ENCODE peak calls at places on chromosome 19, in six cellular contexts. W is IMR-90, A is GM23248, Q is NT2/D1, N is K562, Z is mesendoderm. I is an unnamed sample.
A peak's percentile ranks its signal among the peaks of the same experiment; 100 is the strongest.

GRCh38 chr19:49739098-49739497 is 24.0 kb downstream of the TSKS start:
- DNase-seq in N (no peak), W (no peak), Q (no peak), A (no peak), Z (no peak), I (no peak)

GRCh38 chr19:3057275-3057714 is 5.0 kb downstream of the TLE5 start:
- DNase-seq in N (no peak), Q (no peak), Z (peak; percentile 51), A (peak; percentile 58), W (no peak), I (no peak)

GRCh38 chr19:49097453-49098288 is 12.4 kb downstream of the SNRNP70 start:
- DNase-seq in Z (peak; percentile 90), A (peak; percentile 79), W (peak; percentile 72), N (peak; percentile 86), Q (no peak), I (peak; percentile 87)

GRCh38 chr19:54668353-54668752 is 5.6 kb downstream of the LILRB4 start:
- DNase-seq in N (no peak), A (no peak), Q (no peak), Z (no peak), W (no peak), I (no peak)

GRCh38 chr19:10797078-10797477 is 38.9 kb downstream of the TMED1 start:
- DNase-seq in Q (no peak), Z (no peak), A (no peak), N (no peak), W (no peak), I (no peak)

GRCh38 chr19:45451181-45451849 is 16.5 kb upstream of the FOSB start:
- DNase-seq in W (peak; percentile 88), A (peak; percentile 89), Q (no peak), N (no peak), Z (peak; percentile 59), I (peak; percentile 50)

GRCh38 chr19:19471682-19472081 is 43.7 kb downstream of the TSSK6 start:
- DNase-seq in Z (no peak), N (no peak), A (no peak), Q (no peak), W (no peak), I (no peak)

GRCh38 chr19:10929402-10929794 is 787 bp downstream of the TIMM29 start:
- DNase-seq in A (peak; percentile 25), Q (no peak), Z (peak; percentile 43), N (peak; percentile 29), W (no peak), I (no peak)

GRCh38 chr19:28701491-28701890 is 511.5 kb downstream of the UQCRFS1 start:
- DNase-seq in A (peak; percentile 45), Z (no peak), Q (no peak), N (no peak), W (no peak), I (peak; percentile 61)

GRCh38 chr19:51407631-51408131 is 9.8 kb downstream of the SIGLEC10 start:
- DNase-seq in Z (peak; percentile 79), W (peak; percentile 17), A (peak; percentile 30), N (peak; percentile 81), Q (no peak), I (peak; percentile 11)

GRCh38 chr19:45847661-45848060 is 15.3 kb downstream of the SYMPK start:
- DNase-seq in Z (no peak), A (no peak), Q (no peak), N (no peak), W (no peak), I (no peak)

GRCh38 chr19:8373867-8374813 is 10.2 kb downstream of the ANGPTL4 start:
- DNase-seq in W (no peak), A (no peak), Q (no peak), Z (no peak), N (peak; percentile 70), I (no peak)

GRCh38 chr19:658916-659839 is 3.8 kb downstream of the RNF126 start:
- DNase-seq in W (no peak), Q (no peak), N (no peak), Z (no peak), A (peak; percentile 98), I (no peak)
- H3K9ac ChIP-seq in W (no peak overlapping the region), Q (peak overlapping the region; percentile 64), N (no peak overlapping the region), Z (no peak overlapping the region), A (peak overlapping the region; percentile 96), I (no peak overlapping the region)

DNA sequence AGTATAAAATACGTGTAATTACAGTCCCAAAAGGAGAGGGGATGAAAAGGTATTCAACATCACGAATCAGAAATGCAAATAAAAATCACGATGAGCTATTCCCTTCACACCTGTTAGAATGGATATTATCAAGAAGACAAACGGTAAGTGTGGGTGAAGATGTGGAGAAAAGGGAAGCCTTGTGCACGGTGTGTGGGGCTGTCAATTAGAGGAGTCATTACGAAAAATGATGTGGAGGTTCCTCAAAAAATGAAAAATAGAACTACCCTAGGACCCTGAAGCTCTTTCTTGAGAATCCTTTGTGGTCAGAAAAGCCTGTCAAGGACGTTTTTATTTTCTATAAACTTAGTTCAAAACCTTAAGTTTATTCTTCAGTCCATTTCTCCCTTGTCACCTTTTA is 19.4 kb downstream of the NLRP11 start:
- DNase-seq in Q (no peak), A (no peak), Z (no peak), N (no peak), W (no peak), I (no peak)
- H3K4me1 ChIP-seq in Q (no peaks in the 10 kb centered on the region), A (no peaks in the 10 kb centered on the region), Z (no peaks in the 10 kb centered on the region), N (no peaks in the 10 kb centered on the region), W (no peaks in the 10 kb centered on the region), I (no peaks in the 10 kb centered on the region)

GRCh38 chr19:42282810-42283247 is 13.8 kb downstream of the CIC start:
- DNase-seq in A (no peak), N (peak; percentile 32), W (no peak), Z (no peak), Q (no peak), I (no peak)

GRCh38 chr19:42282036-42282762 is 13.1 kb downstream of the CIC start:
- DNase-seq in A (peak; percentile 74), Z (no peak), N (peak; percentile 42), Q (no peak), W (peak; percentile 34), I (peak; percentile 72)

GRCh38 chr19:42279902-42280760 is 11.1 kb downstream of the CIC start:
- DNase-seq in A (peak; percentile 96), Z (peak; percentile 76), W (peak; percentile 83), N (peak; percentile 95), Q (no peak), I (peak; percentile 96)

GRCh38 chr19:42280761-42281174 is 11.7 kb downstream of the CIC start:
- DNase-seq in Z (peak; percentile 45), Q (no peak), A (peak; percentile 77), W (peak; percentile 17), N (peak; percentile 67), I (peak; percentile 77)

DNA sequence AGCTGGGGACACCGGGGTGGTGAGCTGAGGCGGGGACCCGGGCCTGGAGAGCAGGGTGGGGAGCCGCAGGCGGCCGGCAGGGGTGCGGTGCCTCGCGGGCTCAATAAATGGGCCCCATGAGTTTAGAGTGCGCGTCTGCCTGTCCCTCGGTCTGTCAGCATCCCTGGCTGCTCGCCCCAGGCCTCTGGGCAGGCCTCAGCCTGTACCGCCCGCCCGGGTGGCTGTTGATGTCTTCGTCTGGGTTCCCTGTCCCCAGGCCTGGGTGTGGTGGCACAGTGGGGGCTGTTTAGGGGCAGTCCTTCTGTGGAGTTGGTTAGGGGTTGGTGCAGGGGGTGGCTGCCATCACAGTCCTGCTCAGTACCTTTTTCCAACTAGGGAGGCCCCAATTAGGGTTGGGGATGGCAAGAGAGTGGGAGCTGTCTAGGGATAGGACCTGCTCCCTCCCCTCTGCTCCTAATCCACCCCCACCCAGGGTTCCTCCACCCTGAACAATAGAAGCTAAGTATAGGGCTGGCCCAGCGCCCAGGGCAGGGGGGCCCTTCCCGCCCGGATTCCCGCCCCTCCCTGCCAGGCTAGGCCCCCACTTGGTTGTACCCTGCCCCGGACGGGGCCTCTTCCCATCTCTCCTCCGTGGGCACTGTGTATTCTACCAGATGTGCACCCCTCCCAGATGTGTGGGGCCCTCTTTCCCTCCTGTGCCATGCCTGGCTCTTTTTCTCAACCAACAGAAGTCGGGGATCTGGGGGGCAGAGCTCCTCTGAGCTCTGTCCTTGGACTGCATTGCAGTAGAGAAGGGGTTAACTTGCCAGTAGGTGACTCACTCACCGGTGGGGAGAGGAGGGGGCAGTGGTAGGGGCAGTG is 12.4 kb downstream of the CIC start:
- DNase-seq in Q (no peak), W (peak; percentile 41), N (peak; percentile 74), Z (peak; percentile 80), A (peak; percentile 83), I (peak; percentile 69)
- H3K4me3 ChIP-seq in Q (peak overlapping the region; percentile 77), W (peak overlapping the region; percentile 65), N (peak overlapping the region; percentile 93), Z (no peak overlapping the region), A (peak overlapping the region; percentile 43), I (peak overlapping the region; percentile 27)

DNA sequence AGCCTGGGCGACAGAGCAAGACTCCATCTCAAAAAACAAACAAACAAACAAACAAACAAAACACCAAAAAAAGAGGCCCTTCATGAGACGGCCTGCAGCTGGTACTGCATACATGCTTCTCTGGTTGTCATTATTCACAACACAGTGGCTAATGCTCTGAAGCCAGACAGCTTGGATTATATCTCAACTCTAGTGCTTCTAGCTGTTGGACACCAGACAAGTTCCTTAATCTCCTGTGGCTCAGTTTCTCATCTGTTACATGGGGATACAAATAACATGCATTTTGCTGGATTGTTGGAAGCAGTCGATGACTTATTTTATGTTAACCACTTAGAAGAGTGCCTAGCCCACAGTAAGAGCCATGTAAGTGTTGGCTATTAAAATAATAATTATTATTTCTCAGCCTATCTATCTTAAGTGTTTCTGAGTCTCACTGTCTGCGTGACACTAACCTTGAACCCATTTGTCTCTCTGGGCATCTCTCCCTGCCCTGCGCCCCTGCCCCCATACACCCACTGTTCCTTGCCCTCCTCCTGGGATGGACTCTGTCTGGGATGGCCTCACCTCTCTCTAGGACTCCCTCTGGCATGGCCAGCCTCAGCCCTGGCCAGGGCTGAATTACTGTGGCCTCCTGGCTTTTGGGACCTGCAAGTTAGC is 3.1 kb upstream of the JUNB start:
- DNase-seq in A (peak; percentile 38), W (no peak), Z (no peak), Q (no peak), N (peak; percentile 55), I (peak; percentile 44)
- H3K9ac ChIP-seq in A (peak overlapping the region; percentile 98), W (peak overlapping the region; percentile 34), Z (peak overlapping the region; percentile 71), Q (peak overlapping the region; percentile 47), N (peak overlapping the region; percentile 73), I (peak overlapping the region; percentile 99)

GRCh38 chr19:956747-957451 is 27.2 kb upstream of the WDR18 start:
- DNase-seq in A (peak; percentile 52), Q (peak; percentile 46), Z (peak; percentile 92), W (peak; percentile 36), N (no peak), I (peak; percentile 63)
- H3K4me1 ChIP-seq in A (peaks cover 11% of the 10 kb centered on the region), Q (peaks cover 55% of the 10 kb centered on the region), Z (peaks cover 26% of the 10 kb centered on the region), W (peaks cover 37% of the 10 kb centered on the region), N (peaks cover 97% of the 10 kb centered on the region), I (peaks cover 4% of the 10 kb centered on the region)

I was measured in adipocyte.